ENCODE peak calls at places on chromosomes 7 and 10, in six cellular contexts. C is T-cell; G is ELF-1; J is stimulated activated CD8-positive, alpha-beta memory T cell treated with anti-CD3 and anti-CD28 coated beads, Interleukin-2, amount 100 ng/mL, for 48 hours; V is SJSA1; S is M059J. M is an unnamed sample.

GRCh38 chr10:27138277-27138676 is 15.9 kb downstream of the YME1L1 start:
- DNase-seq in C (no peak), G (no peak), J (no peak), V (no peak), S (no peak), M (no peak)

GRCh38 chr7:76048668-76048988 is 722 bp downstream of the MDH2 start:
- DNase-seq in C (no peak), G (peak), J (no peak), V (no peak), S (no peak), M (no peak)

GRCh38 chr7:42180806-42181205 is 56.2 kb downstream of the GLI3 start:
- DNase-seq in C (no peak), G (no peak), J (no peak), V (no peak), S (peak), M (no peak)

GRCh38 chr10:58486821-58487220 is 25.9 kb upstream of the BICC1 start:
- DNase-seq in C (no peak), G (no peak), J (no peak), V (no peak), S (peak), M (no peak)

GRCh38 chr7:127943541-127944521 is 87.4 kb downstream of the LRRC4 start:
- DNase-seq in C (no peak), G (no peak), J (no peak), V (no peak), S (no peak), M (no peak)

GRCh38 chr7:108836246-108836645 is 266.6 kb downstream of the DNAJB9 start:
- DNase-seq in C (no peak), G (no peak), J (no peak), V (no peak), S (no peak), M (no peak)

GRCh38 chr7:130961128-130961601 is 227.2 kb upstream of the KLF14 start:
- DNase-seq in C (peak), G (no peak), J (peak), V (peak), S (peak), M (peak)

GRCh38 chr10:50603151-50603850 is 20.5 kb downstream of the SGMS1 start:
- DNase-seq in C (no peak), G (no peak), J (no peak), V (no peak), S (no peak), M (no peak)

GRCh38 chr7:44177570-44178131 is 11.6 kb downstream of the GCK start:
- DNase-seq in C (no peak), G (peak), J (no peak), V (peak), S (peak), M (no peak)

GRCh38 chr7:1758417-1758858 is 88.4 kb downstream of the ELFN1 start:
- DNase-seq in C (no peak), G (peak), J (no peak), V (no peak), S (peak), M (no peak)

GRCh38 chr10:110355922-110356627 is 51.4 kb upstream of the SMNDC1 start:
- DNase-seq in C (peak), G (no peak), J (no peak), V (no peak), S (no peak), M (peak)

GRCh38 chr10:10233256-10233655 is 784.4 kb upstream of the CELF2 start:
- DNase-seq in C (no peak), G (no peak), J (no peak), V (no peak), S (no peak), M (no peak)

GRCh38 chr10:77909755-77910375 is 16.7 kb downstream of the DLG5 start:
- DNase-seq in C (no peak), G (no peak), J (no peak), V (no peak), S (peak), M (no peak)

GRCh38 chr10:70381491-70382421 is 669 bp downstream of the LRRC20 start:
- DNase-seq in C (peak), G (no peak), J (no peak), V (no peak), S (peak), M (no peak)

GRCh38 chr10:112759519-112759918 is 190.5 kb upstream of the TCF7L2 start:
- DNase-seq in C (no peak), G (no peak), J (no peak), V (no peak), S (no peak), M (no peak)

M was measured in CD4-positive, alpha-beta T cell.